ENCODE peak calls at places on chromosomes 6 and 20, in six cellular contexts. U is HCT116; W is HepG2; B is endodermal cell; C is CD8-positive, alpha-beta T cell; H is lower leg skin. A is an unnamed sample.

GRCh38 chr20:50121858-50122271 is 8.9 kb upstream of the UBE2V1 start:
- DNase-seq in U (no peak), W (no peak), B (peak), C (no peak), H (no peak), A (peak)

GRCh38 chr6:98875375-98875774 is 41.0 kb downstream of the POU3F2 start:
- DNase-seq in U (no peak), W (no peak), B (no peak), C (no peak), H (no peak), A (no peak)

GRCh38 chr20:33104336-33104735 is 24.9 kb downstream of the BPIFB4 start:
- DNase-seq in U (no peak), W (no peak), B (no peak), C (no peak), H (no peak), A (no peak)

GRCh38 chr20:36875702-36876472 is at the start of gene TLDC2:
- DNase-seq in U (no peak), W (peak), B (no peak), C (no peak), H (no peak), A (no peak)

GRCh38 chr6:105382477-105382876 is 20.4 kb downstream of the PREP start:
- DNase-seq in U (no peak), W (no peak), B (no peak), C (no peak), H (no peak), A (no peak)

GRCh38 chr20:48075591-48076174 is 290.4 kb upstream of the SULF2 start:
- DNase-seq in U (no peak), W (no peak), B (no peak), C (no peak), H (peak), A (peak)

GRCh38 chr6:132382630-132383175 is 18.6 kb downstream of the MOXD1 start:
- DNase-seq in U (no peak), W (no peak), B (no peak), C (no peak), H (no peak), A (no peak)

GRCh38 chr6:80425089-80425823 is 318.8 kb downstream of the BCKDHB start:
- DNase-seq in U (no peak), W (no peak), B (no peak), C (no peak), H (no peak), A (peak)

GRCh38 chr6:159978291-159979135 is 9.6 kb downstream of the IGF2R start:
- DNase-seq in U (no peak), W (no peak), B (peak), C (peak), H (no peak), A (no peak)

GRCh38 chr6:150076196-150076893 is 7.4 kb upstream of the ULBP3 start:
- DNase-seq in U (no peak), W (no peak), B (no peak), C (no peak), H (no peak), A (no peak)

GRCh38 chr6:150881911-150882481 is 16.5 kb downstream of the MTHFD1L start:
- DNase-seq in U (no peak), W (peak), B (peak), C (no peak), H (peak), A (peak)

GRCh38 chr6:2502998-2503674 is 247.6 kb downstream of the MYLK4 start:
- DNase-seq in U (no peak), W (no peak), B (no peak), C (no peak), H (no peak), A (no peak)

GRCh38 chr6:126803769-126804168 is 314.7 kb upstream of the RSPO3 start:
- DNase-seq in U (no peak), W (no peak), B (no peak), C (no peak), H (no peak), A (no peak)

GRCh38 chr6:33787336-33787953 is 1.5 kb downstream of the LEMD2 start:
- DNase-seq in U (no peak), W (no peak), B (peak), C (no peak), H (no peak), A (peak)

GRCh38 chr20:12847862-12848261 is 160.9 kb upstream of the SPTLC3 start:
- DNase-seq in U (no peak), W (peak), B (no peak), C (no peak), H (no peak), A (no peak)

DNA sequence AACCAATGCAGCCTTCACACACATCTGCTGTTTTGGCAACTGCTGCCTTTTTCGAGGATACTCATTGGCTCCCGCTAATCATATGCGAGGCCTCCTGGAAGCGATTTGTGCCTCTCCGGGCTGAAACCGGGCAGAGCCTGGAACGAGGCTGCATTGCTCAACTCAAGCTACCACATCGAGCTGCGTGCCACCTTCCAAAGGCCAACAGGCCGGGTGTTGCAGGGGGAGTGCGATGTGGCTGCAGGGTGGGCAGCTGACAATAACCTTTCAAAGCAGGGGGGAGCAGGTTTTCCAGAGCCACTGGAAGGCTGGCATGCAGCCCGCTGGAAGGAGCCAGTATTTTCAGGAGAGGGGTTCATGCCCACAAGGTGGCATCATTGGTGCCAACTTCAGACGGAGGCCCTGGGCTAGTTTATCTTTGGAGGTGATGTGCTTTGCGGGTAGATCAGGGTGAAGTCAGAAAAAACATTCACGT is 122.6 kb upstream of the IFNGR1 start:
- DNase-seq in U (no peak), W (no peak), B (peak), C (peak), H (no peak), A (peak)
- TF ChIP-seq CTCF in U (peak), W (peak), B (peak), C (peak), H (no peak), A (no peak)

GRCh38 chr6:130908188-130908587 is 81.0 kb downstream of the SMLR1 start:
- DNase-seq in U (no peak), W (no peak), B (no peak), C (no peak), H (no peak), A (peak)
- H3K4me3 ChIP-seq in U (no peak), W (no peak), B (no peak), C (no peak), H (no peak), A (no peak)

GRCh38 chr6:128518531-128519131 is 1.8 kb downstream of the PTPRK start:
- DNase-seq in U (no peak), W (no peak), B (no peak), C (no peak), H (no peak), A (no peak)

GRCh38 chr6:128519132-128519930 is 1.1 kb downstream of the PTPRK start:
- DNase-seq in U (no peak), W (peak), B (peak), C (peak), H (peak), A (no peak)

GRCh38 chr6:128521302-128521632 is 868 bp upstream of the PTPRK start:
- DNase-seq in U (no peak), W (no peak), B (no peak), C (no peak), H (no peak), A (peak)

GRCh38 chr6:128519931-128520435 is 416 bp downstream of the PTPRK start:
- DNase-seq in U (no peak), W (no peak), B (peak), C (peak), H (peak), A (no peak)

GRCh38 chr6:128520436-128521301 is at the start of gene PTPRK:
- DNase-seq in U (peak), W (peak), B (peak), C (peak), H (peak), A (peak)
- TF ChIP-seq CTCF in U (peak), W (peak), B (peak), C (peak), H (no peak), A (peak)

DNA sequence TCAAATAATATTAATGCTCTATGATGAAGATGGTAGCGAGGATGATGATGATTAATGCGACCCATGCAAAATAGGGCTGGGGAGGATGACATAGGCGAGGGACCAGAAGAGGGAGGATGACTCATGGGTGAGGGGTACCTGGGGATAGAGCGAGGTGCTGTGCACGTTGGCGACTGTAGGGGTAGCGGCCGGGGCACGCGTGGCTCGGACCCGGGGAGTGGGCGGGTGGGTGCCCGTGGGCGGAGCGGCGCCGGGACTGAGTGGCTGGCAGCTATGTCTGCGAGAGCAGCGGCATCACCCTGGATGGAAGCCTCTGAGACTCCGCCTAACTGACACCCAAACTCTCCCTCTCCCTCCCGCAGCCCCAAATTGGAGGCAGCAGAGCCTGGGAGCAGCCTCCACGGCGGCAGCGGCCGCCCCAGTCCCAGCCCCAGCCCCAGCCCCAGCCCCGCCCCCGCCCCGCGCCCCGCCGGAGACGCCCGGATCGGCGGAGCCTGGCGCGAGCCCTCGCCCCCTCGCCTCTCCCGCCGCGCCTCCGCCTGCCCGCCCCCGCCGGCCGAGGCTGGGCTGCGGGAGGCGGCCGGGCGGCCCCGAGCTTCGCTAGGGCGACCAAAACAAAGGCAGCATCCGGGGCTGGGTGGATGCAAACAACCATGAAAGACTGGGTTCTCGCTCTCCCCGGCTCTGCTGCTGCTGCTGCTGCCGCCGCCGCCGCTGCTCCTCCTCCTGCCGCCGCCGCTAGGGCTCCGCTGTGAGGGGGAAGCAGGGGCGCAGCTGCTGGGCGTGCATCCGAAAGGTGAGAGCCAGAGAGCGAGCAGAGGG is at the start of gene RIMS1:
- DNase-seq in U (no peak), W (no peak), B (peak), C (no peak), H (no peak), A (no peak)
- H3K4me3 ChIP-seq in U (no peak), W (peak), B (peak), C (no peak), H (no peak), A (peak)

GRCh38 chr6:148179786-148180185 is 162.9 kb upstream of the SASH1 start:
- DNase-seq in U (peak), W (no peak), B (peak), C (no peak), H (no peak), A (peak)
- TF ChIP-seq CTCF in U (peak), W (peak), B (peak), C (no peak), H (no peak), A (peak)

GRCh38 chr6:45026003-45026516 is 302.1 kb upstream of the RUNX2 start:
- DNase-seq in U (no peak), W (peak), B (no peak), C (no peak), H (no peak), A (peak)

GRCh38 chr6:45024610-45025009 is 303.5 kb upstream of the RUNX2 start:
- DNase-seq in U (no peak), W (no peak), B (no peak), C (no peak), H (no peak), A (no peak)

GRCh38 chr6:45021652-45022051 is 306.5 kb upstream of the RUNX2 start:
- DNase-seq in U (no peak), W (no peak), B (no peak), C (no peak), H (no peak), A (no peak)
- H3K4me3 ChIP-seq in U (no peak), W (no peak), B (no peak), C (no peak), H (no peak), A (no peak)

DNA sequence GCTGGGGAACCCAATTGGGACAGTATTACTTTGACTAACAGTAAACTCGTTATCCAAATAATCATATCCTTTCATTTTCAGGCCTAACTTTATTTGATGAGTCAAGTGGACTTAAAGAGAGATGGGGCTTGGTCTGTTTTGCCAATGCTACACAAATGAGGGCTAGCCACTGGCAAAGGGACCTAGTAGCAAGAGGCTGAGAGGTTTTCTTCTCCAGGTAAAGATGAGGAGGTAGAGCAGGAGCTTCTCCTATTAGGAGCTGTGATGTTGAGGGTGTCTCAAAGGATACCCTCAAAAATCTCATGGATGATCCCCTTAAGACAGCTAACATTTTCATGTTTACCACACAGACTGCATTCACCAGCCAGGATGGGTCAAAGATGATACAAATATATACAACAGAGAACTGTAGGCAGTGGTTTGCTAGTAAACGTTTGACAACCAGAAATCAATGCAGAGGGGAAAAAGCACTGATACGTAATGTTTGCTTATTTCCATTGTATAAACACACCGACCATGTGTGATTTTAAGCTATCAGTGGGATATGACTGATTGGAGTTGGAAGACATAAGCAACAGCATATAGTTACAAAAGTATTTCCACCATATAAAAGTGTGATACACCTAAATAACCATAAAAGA is 153.3 kb downstream of the IBTK start:
- DNase-seq in U (no peak), W (peak), B (no peak), C (no peak), H (no peak), A (no peak)
- TF ChIP-seq CTCF in U (no peak), W (no peak), B (no peak), C (no peak), H (no peak), A (no peak)